ENCODE peak calls at places on chromosomes 2 and 18, in nine cellular contexts. Y is activated CD4-positive, alpha-beta T cell treated with anti-CD3 and anti-CD28 coated beads, Interleukin-2, amount 50 U/mL, for 1 hour; K is NCI-H345; U is iPS-NIHi11; Q is CD4-positive, alpha-beta memory T cell; E is psoas muscle; I is right cardiac atrium; H is posterior vena cava; D is MCF 10A. G is an unnamed sample.

GRCh38 chr2:152098033-152098797 is 629 bp downstream of the CACNB4 start:
- DNase-seq in Q (no peak), U (peak), K (no peak), D (no peak), I (peak), E (peak), H (no peak), Y (no peak), G (no peak)

GRCh38 chr2:170530284-170530745 is 184.8 kb upstream of the SP5 start:
- DNase-seq in Y (no peak), E (peak), Q (no peak), K (peak), H (peak), I (peak), D (peak), U (peak), G (peak)

GRCh38 chr2:126883661-126884030 is 15.0 kb upstream of the TEX51 start:
- DNase-seq in Q (no peak), K (no peak), E (no peak), D (no peak), H (no peak), U (no peak), Y (no peak), I (no peak), G (no peak)

GRCh38 chr18:39939209-39939608 is 2015.8 kb upstream of the PIK3C3 start:
- DNase-seq in D (no peak), K (no peak), U (no peak), Q (no peak), E (no peak), I (no peak), H (no peak), Y (no peak), G (no peak)

GRCh38 chr2:186294489-186294888 is 191.6 kb upstream of the ZC3H15 start:
- DNase-seq in Q (no peak), I (no peak), K (no peak), H (no peak), E (no peak), Y (no peak), D (no peak), U (no peak), G (no peak)

GRCh38 chr2:25109822-25110221 is 58.6 kb downstream of the POMC start:
- DNase-seq in K (no peak), Q (no peak), Y (no peak), U (no peak), E (no peak), D (no peak), I (no peak), H (peak), G (no peak)

GRCh38 chr2:132652501-132652900 is 17.5 kb downstream of the LYPD1 start:
- DNase-seq in I (no peak), D (no peak), Y (no peak), H (no peak), Q (no peak), K (no peak), U (no peak), E (no peak), G (no peak)

GRCh38 chr18:39341106-39341505 is 1775.5 kb upstream of the CELF4 start:
- DNase-seq in I (no peak), E (no peak), Q (no peak), H (no peak), Y (no peak), K (peak), U (no peak), D (no peak), G (no peak)

GRCh38 chr2:211391206-211391605 is 834.8 kb downstream of the CPS1 start:
- DNase-seq in I (no peak), U (no peak), H (no peak), Q (no peak), D (no peak), E (no peak), K (peak), Y (no peak), G (no peak)

GRCh38 chr2:148928395-148928794 is 53.4 kb downstream of the KIF5C start:
- DNase-seq in K (no peak), Q (no peak), Y (no peak), U (no peak), I (no peak), D (no peak), E (no peak), H (no peak), G (no peak)

GRCh38 chr2:206150631-206151030 is 8.6 kb downstream of the NDUFS1 start:
- DNase-seq in Q (no peak), H (no peak), E (no peak), Y (no peak), I (no peak), D (no peak), K (no peak), U (no peak), G (no peak)

GRCh38 chr2:201432038-201432437 is 19.2 kb downstream of the TRAK2 start:
- DNase-seq in K (no peak), E (no peak), U (no peak), Y (no peak), Q (peak), D (peak), I (no peak), H (no peak), G (no peak)

GRCh38 chr2:47272031-47272864 is 117.1 kb upstream of the STPG4 start:
- DNase-seq in D (peak), Q (peak), K (peak), H (peak), E (peak), Y (peak), I (peak), U (peak), G (peak)

GRCh38 chr2:105768961-105769452 is 24.3 kb downstream of the NCK2 start:
- DNase-seq in U (peak), Q (no peak), H (no peak), E (no peak), Y (no peak), I (no peak), K (no peak), D (no peak), G (no peak)

GRCh38 chr2:22079583-22079982 is 955.8 kb downstream of the TDRD15 start:
- DNase-seq in K (no peak), H (no peak), I (no peak), U (no peak), Y (no peak), E (no peak), Q (no peak), D (no peak), G (no peak)

GRCh38 chr2:129922571-129923264 is 56.7 kb upstream of the RAB6C start:
- DNase-seq in K (peak), D (peak), H (no peak), E (no peak), Y (no peak), I (no peak), Q (no peak), U (no peak), G (peak)

GRCh38 chr2:148303166-148303565 is 282.3 kb downstream of the MBD5 start:
- DNase-seq in Q (no peak), K (peak), H (no peak), U (peak), Y (no peak), E (no peak), D (no peak), I (no peak), G (no peak)

GRCh38 chr2:54176577-54176976 is 61.2 kb downstream of the ACYP2 start:
- DNase-seq in E (peak), H (no peak), K (no peak), Y (no peak), Q (no peak), U (peak), I (peak), D (peak), G (no peak)

GRCh38 chr18:41265047-41265446 is 690.0 kb upstream of the PIK3C3 start:
- DNase-seq in H (no peak), I (no peak), K (no peak), E (no peak), Y (no peak), Q (no peak), U (no peak), D (no peak), G (no peak)

GRCh38 chr2:118003396-118003824 is 10.5 kb downstream of the CCDC93 start:
- DNase-seq in I (no peak), K (peak), Y (peak), U (peak), Q (peak), E (no peak), D (peak), H (no peak), G (no peak)

GRCh38 chr2:235155163-235155562 is 203.3 kb downstream of the SH3BP4 start:
- DNase-seq in I (no peak), E (no peak), U (no peak), Y (no peak), D (no peak), K (no peak), H (no peak), Q (no peak), G (no peak)

GRCh38 chr2:175401956-175402469 is 220.5 kb upstream of the ATP5MC3 start:
- DNase-seq in Y (no peak), E (no peak), K (no peak), H (no peak), U (no peak), I (no peak), D (no peak), Q (no peak), G (no peak)

GRCh38 chr2:124985210-124985760 is 960.2 kb downstream of the CNTNAP5 start:
- DNase-seq in Q (no peak), E (no peak), Y (no peak), U (no peak), K (no peak), H (no peak), D (no peak), I (no peak), G (no peak)

GRCh38 chr2:53633441-53633840 is 134.2 kb upstream of the CHAC2 start:
- DNase-seq in D (peak), E (no peak), H (no peak), K (peak), Q (no peak), I (no peak), Y (no peak), U (no peak), G (no peak)

GRCh38 chr2:236162804-236163482 is 5.2 kb downstream of the GBX2 start:
- DNase-seq in U (no peak), H (no peak), Q (no peak), K (no peak), D (no peak), E (no peak), Y (no peak), I (no peak), G (no peak)

GRCh38 chr18:73563345-73563744 is 584.3 kb downstream of the FBXO15 start:
- DNase-seq in I (no peak), U (no peak), H (no peak), E (no peak), Q (no peak), D (peak), K (no peak), Y (no peak), G (no peak)

GRCh38 chr2:23803275-23803964 is 123.5 kb downstream of the ATAD2B start:
- DNase-seq in E (no peak), I (no peak), K (no peak), U (no peak), Q (no peak), D (peak), Y (no peak), H (no peak), G (no peak)

GRCh38 chr18:33010149-33010548 is 237.3 kb upstream of the KLHL14 start:
- DNase-seq in Y (no peak), U (peak), K (no peak), E (no peak), Q (no peak), D (no peak), H (no peak), I (no peak), G (no peak)

GRCh38 chr18:44178476-44178875 is 502.2 kb upstream of the SETBP1 start:
- DNase-seq in I (peak), K (no peak), Y (no peak), Q (no peak), E (no peak), U (no peak), H (no peak), D (peak), G (no peak)

GRCh38 chr2:217049931-217050330 is 190.1 kb upstream of the TNP1 start:
- DNase-seq in Y (no peak), H (no peak), U (no peak), I (no peak), D (no peak), Q (no peak), K (no peak), E (peak), G (no peak)

GRCh38 chr2:105722726-105723297 is 21.9 kb upstream of the NCK2 start:
- DNase-seq in D (no peak), Y (no peak), U (no peak), Q (no peak), H (no peak), E (no peak), K (no peak), I (no peak), G (no peak)

GRCh38 chr18:76448262-76449109 is 46.6 kb downstream of the ZNF516 start:
- DNase-seq in K (no peak), I (no peak), Y (no peak), H (no peak), E (no peak), Q (no peak), D (no peak), U (no peak), G (no peak)

GRCh38 chr2:69466728-69467127 is 29.5 kb upstream of the NFU1 start:
- DNase-seq in K (no peak), Q (no peak), Y (no peak), H (no peak), I (no peak), E (no peak), U (no peak), D (peak), G (no peak)

GRCh38 chr18:23259701-23260661 is 124.7 kb downstream of the CABLES1 start:
- DNase-seq in K (peak), I (peak), Q (no peak), U (peak), D (peak), Y (no peak), H (peak), E (peak), G (peak)

GRCh38 chr2:205461169-205461568 is 221.1 kb upstream of the NRP2 start:
- DNase-seq in K (no peak), H (no peak), Y (no peak), Q (no peak), U (no peak), I (no peak), D (no peak), E (no peak), G (no peak)

G was measured in DMS79.